ENCODE peak calls at places on chromosomes 1 and 21, in ten cellular contexts. One of them, this sample, is unnamed.

GRCh38 chr21:44857127-44857892 is 16.2 kb downstream of the PTTG1IP start:
- DNase-seq in ovary: no peak
- DNase-seq in stimulated activated CD4-positive, alpha-beta T cell treated with anti-CD3 and anti-CD28 coated beads, Interleukin-2, amount 100 ng/mL, for 24 hours: no peak
- DNase-seq in NCI-H1694: no peak
- DNase-seq in tibial nerve: no peak
- DNase-seq in A549: no peak
- DNase-seq in right lobe of liver: peak
- DNase-seq in activated CD4-positive, alpha-beta T cell treated with anti-CD3 and anti-CD28 coated beads, Interleukin-2, amount 50 U/mL, for 1 hour: no peak
- DNase-seq in HEK293T: no peak
- DNase-seq in NCI-H2171: no peak
- DNase-seq in this sample: peak

GRCh38 chr1:112196731-112197130 is 199.3 kb upstream of the CTTNBP2NL start:
- DNase-seq in NCI-H1694: no peak
- DNase-seq in tibial nerve: no peak
- DNase-seq in right lobe of liver: no peak
- DNase-seq in NCI-H2171: no peak
- DNase-seq in stimulated activated CD4-positive, alpha-beta T cell treated with anti-CD3 and anti-CD28 coated beads, Interleukin-2, amount 100 ng/mL, for 24 hours: no peak
- DNase-seq in activated CD4-positive, alpha-beta T cell treated with anti-CD3 and anti-CD28 coated beads, Interleukin-2, amount 50 U/mL, for 1 hour: no peak
- DNase-seq in ovary: no peak
- DNase-seq in A549: no peak
- DNase-seq in HEK293T: no peak
- DNase-seq in this sample: no peak

GRCh38 chr21:34105947-34106541 is 32.7 kb downstream of the MRPS6 start:
- DNase-seq in A549: no peak
- DNase-seq in ovary: no peak
- DNase-seq in activated CD4-positive, alpha-beta T cell treated with anti-CD3 and anti-CD28 coated beads, Interleukin-2, amount 50 U/mL, for 1 hour: no peak
- DNase-seq in tibial nerve: no peak
- DNase-seq in right lobe of liver: no peak
- DNase-seq in HEK293T: no peak
- DNase-seq in stimulated activated CD4-positive, alpha-beta T cell treated with anti-CD3 and anti-CD28 coated beads, Interleukin-2, amount 100 ng/mL, for 24 hours: no peak
- DNase-seq in NCI-H1694: no peak
- DNase-seq in NCI-H2171: no peak
- DNase-seq in this sample: no peak

GRCh38 chr1:186813420-186813819 is 15.3 kb upstream of the PLA2G4A start:
- DNase-seq in ovary: no peak
- DNase-seq in activated CD4-positive, alpha-beta T cell treated with anti-CD3 and anti-CD28 coated beads, Interleukin-2, amount 50 U/mL, for 1 hour: no peak
- DNase-seq in tibial nerve: no peak
- DNase-seq in HEK293T: no peak
- DNase-seq in right lobe of liver: no peak
- DNase-seq in stimulated activated CD4-positive, alpha-beta T cell treated with anti-CD3 and anti-CD28 coated beads, Interleukin-2, amount 100 ng/mL, for 24 hours: no peak
- DNase-seq in NCI-H2171: no peak
- DNase-seq in A549: no peak
- DNase-seq in NCI-H1694: no peak
- DNase-seq in this sample: no peak

GRCh38 chr1:9426291-9426711 is 113.0 kb upstream of the SLC25A33 start:
- DNase-seq in ovary: no peak
- DNase-seq in A549: no peak
- DNase-seq in NCI-H1694: no peak
- DNase-seq in tibial nerve: no peak
- DNase-seq in activated CD4-positive, alpha-beta T cell treated with anti-CD3 and anti-CD28 coated beads, Interleukin-2, amount 50 U/mL, for 1 hour: peak
- DNase-seq in stimulated activated CD4-positive, alpha-beta T cell treated with anti-CD3 and anti-CD28 coated beads, Interleukin-2, amount 100 ng/mL, for 24 hours: peak
- DNase-seq in HEK293T: no peak
- DNase-seq in right lobe of liver: no peak
- DNase-seq in NCI-H2171: peak
- DNase-seq in this sample: no peak

GRCh38 chr1:45032833-45033232 is 20.8 kb downstream of the UROD start:
- DNase-seq in right lobe of liver: no peak
- DNase-seq in HEK293T: no peak
- DNase-seq in activated CD4-positive, alpha-beta T cell treated with anti-CD3 and anti-CD28 coated beads, Interleukin-2, amount 50 U/mL, for 1 hour: no peak
- DNase-seq in ovary: no peak
- DNase-seq in stimulated activated CD4-positive, alpha-beta T cell treated with anti-CD3 and anti-CD28 coated beads, Interleukin-2, amount 100 ng/mL, for 24 hours: no peak
- DNase-seq in NCI-H2171: peak
- DNase-seq in A549: no peak
- DNase-seq in tibial nerve: no peak
- DNase-seq in NCI-H1694: no peak
- DNase-seq in this sample: no peak

GRCh38 chr1:2378441-2378851 is 12.9 kb downstream of the MORN1 start:
- DNase-seq in HEK293T: no peak
- DNase-seq in ovary: no peak
- DNase-seq in activated CD4-positive, alpha-beta T cell treated with anti-CD3 and anti-CD28 coated beads, Interleukin-2, amount 50 U/mL, for 1 hour: no peak
- DNase-seq in right lobe of liver: no peak
- DNase-seq in NCI-H1694: no peak
- DNase-seq in A549: no peak
- DNase-seq in stimulated activated CD4-positive, alpha-beta T cell treated with anti-CD3 and anti-CD28 coated beads, Interleukin-2, amount 100 ng/mL, for 24 hours: no peak
- DNase-seq in NCI-H2171: peak
- DNase-seq in tibial nerve: no peak
- DNase-seq in this sample: peak

GRCh38 chr21:17726047-17726446 is 93.1 kb downstream of the C21orf91 start:
- DNase-seq in stimulated activated CD4-positive, alpha-beta T cell treated with anti-CD3 and anti-CD28 coated beads, Interleukin-2, amount 100 ng/mL, for 24 hours: no peak
- DNase-seq in right lobe of liver: no peak
- DNase-seq in NCI-H1694: peak
- DNase-seq in tibial nerve: no peak
- DNase-seq in HEK293T: peak
- DNase-seq in A549: peak
- DNase-seq in ovary: no peak
- DNase-seq in activated CD4-positive, alpha-beta T cell treated with anti-CD3 and anti-CD28 coated beads, Interleukin-2, amount 50 U/mL, for 1 hour: no peak
- DNase-seq in NCI-H2171: no peak
- DNase-seq in this sample: no peak

GRCh38 chr1:192668434-192668983 is 32.6 kb downstream of the RGS13 start:
- DNase-seq in tibial nerve: no peak
- DNase-seq in right lobe of liver: no peak
- DNase-seq in activated CD4-positive, alpha-beta T cell treated with anti-CD3 and anti-CD28 coated beads, Interleukin-2, amount 50 U/mL, for 1 hour: no peak
- DNase-seq in NCI-H2171: no peak
- DNase-seq in NCI-H1694: no peak
- DNase-seq in A549: peak
- DNase-seq in stimulated activated CD4-positive, alpha-beta T cell treated with anti-CD3 and anti-CD28 coated beads, Interleukin-2, amount 100 ng/mL, for 24 hours: no peak
- DNase-seq in ovary: no peak
- DNase-seq in HEK293T: no peak
- DNase-seq in this sample: no peak

GRCh38 chr1:229108598-229109201 is 162.2 kb upstream of the RAB4A start:
- DNase-seq in ovary: no peak
- DNase-seq in activated CD4-positive, alpha-beta T cell treated with anti-CD3 and anti-CD28 coated beads, Interleukin-2, amount 50 U/mL, for 1 hour: no peak
- DNase-seq in NCI-H1694: no peak
- DNase-seq in right lobe of liver: peak
- DNase-seq in tibial nerve: no peak
- DNase-seq in stimulated activated CD4-positive, alpha-beta T cell treated with anti-CD3 and anti-CD28 coated beads, Interleukin-2, amount 100 ng/mL, for 24 hours: no peak
- DNase-seq in A549: no peak
- DNase-seq in HEK293T: no peak
- DNase-seq in NCI-H2171: no peak
- DNase-seq in this sample: no peak

GRCh38 chr1:238221738-238222137 is 331.0 kb upstream of the ZP4 start:
- DNase-seq in activated CD4-positive, alpha-beta T cell treated with anti-CD3 and anti-CD28 coated beads, Interleukin-2, amount 50 U/mL, for 1 hour: no peak
- DNase-seq in NCI-H2171: no peak
- DNase-seq in right lobe of liver: no peak
- DNase-seq in stimulated activated CD4-positive, alpha-beta T cell treated with anti-CD3 and anti-CD28 coated beads, Interleukin-2, amount 100 ng/mL, for 24 hours: no peak
- DNase-seq in tibial nerve: no peak
- DNase-seq in A549: no peak
- DNase-seq in HEK293T: no peak
- DNase-seq in ovary: no peak
- DNase-seq in NCI-H1694: no peak
- DNase-seq in this sample: no peak